ENCODE peak calls at places on chromosome 15, in six cellular contexts. J is H1, B is esophagus muscularis mucosa, X is SK-N-SH, O is upper lobe of left lung, N is GM12878. U is an unnamed sample.

GRCh38 chr15:58506787-58507671 is 75.2 kb downstream of the LIPC start:
- DNase-seq in J (no peak), B (no peak), X (no peak), O (no peak), N (no peak), U (no peak)

GRCh38 chr15:88382482-88382983 is 84.7 kb downstream of the MRPL46 start:
- DNase-seq in J (no peak), B (no peak), X (peak; percentile 27), O (no peak), N (no peak), U (no peak)

GRCh38 chr15:68217341-68217740 is 12.2 kb downstream of the CLN6 start:
- DNase-seq in J (no peak), B (no peak), X (no peak), O (no peak), N (no peak), U (no peak)

GRCh38 chr15:41502787-41503668 is 9.4 kb downstream of the ITPKA start:
- DNase-seq in J (no peak), B (no peak), X (peak; percentile 52), O (peak; percentile 85), N (no peak), U (no peak)

GRCh38 chr15:75647370-75648155 is at the start of gene SNX33:
- DNase-seq in J (peak; percentile 76), B (no peak), X (peak; percentile 94), O (peak; percentile 95), N (no peak), U (peak; percentile 76)

GRCh38 chr15:92617197-92618037 is 38.2 kb downstream of the FAM174B start:
- DNase-seq in J (no peak), B (no peak), X (peak; percentile 79), O (peak; percentile 75), N (no peak), U (peak; percentile 73)

GRCh38 chr15:53918180-53919079 is 59.8 kb upstream of the UNC13C start:
- DNase-seq in J (no peak), B (peak; percentile 78), X (no peak), O (no peak), N (no peak), U (no peak)

GRCh38 chr15:88155310-88155709 is 101.2 kb downstream of the NTRK3 start:
- DNase-seq in J (no peak), B (no peak), X (no peak), O (no peak), N (no peak), U (no peak)

GRCh38 chr15:39925112-39925830 is 5.2 kb upstream of the GPR176 start:
- DNase-seq in J (no peak), B (no peak), X (no peak), O (no peak), N (no peak), U (no peak)

GRCh38 chr15:48507416-48508065 is 138.0 kb downstream of the FBN1 start:
- DNase-seq in J (no peak), B (no peak), X (peak; percentile 42), O (no peak), N (peak; percentile 8), U (peak; percentile 20)

GRCh38 chr15:41917767-41918430 is 24.0 kb upstream of the SPTBN5 start:
- DNase-seq in J (no peak), B (no peak), X (no peak), O (no peak), N (no peak), U (no peak)

GRCh38 chr15:45147606-45148005 is 17.8 kb downstream of the DUOX1 start:
- DNase-seq in J (no peak), B (no peak), X (no peak), O (no peak), N (no peak), U (no peak)

GRCh38 chr15:76576526-76577279 is 240.1 kb downstream of the ISL2 start:
- DNase-seq in J (no peak), B (no peak), X (no peak), O (no peak), N (peak; percentile 21), U (peak; percentile 15)

GRCh38 chr15:34437687-34438086 is at the start of gene GOLGA8A:
- DNase-seq in J (peak; percentile 46), B (no peak), X (peak; percentile 85), O (peak; percentile 94), N (peak; percentile 74), U (peak; percentile 55)

GRCh38 chr15:58985443-58985842 is 2.0 kb upstream of the RNF111 start:
- DNase-seq in J (no peak), B (no peak), X (no peak), O (no peak), N (no peak), U (no peak)

GRCh38 chr15:28002136-28002861 is 96.8 kb downstream of the OCA2 start:
- DNase-seq in J (no peak), B (peak; percentile 87), X (no peak), O (peak; percentile 16), N (no peak), U (no peak)

GRCh38 chr15:93042691-93043378 is 46.2 kb downstream of the RGMA start:
- DNase-seq in J (no peak), B (no peak), X (no peak), O (peak; percentile 19), N (no peak), U (no peak)

GRCh38 chr15:98083203-98083910 is 122.9 kb downstream of the ARRDC4 start:
- DNase-seq in J (no peak), B (no peak), X (no peak), O (no peak), N (no peak), U (no peak)

GRCh38 chr15:60091150-60091549 is 87.0 kb downstream of the FOXB1 start:
- DNase-seq in J (no peak), B (no peak), X (no peak), O (no peak), N (no peak), U (no peak)

GRCh38 chr15:48645558-48646330 is at the start of gene FBN1:
- DNase-seq in J (peak; percentile 39), B (peak; percentile 94), X (peak; percentile 92), O (peak; percentile 87), N (peak; percentile 33), U (no peak)

GRCh38 chr15:62495670-62496328 is 330.7 kb upstream of the C2CD4B start:
- DNase-seq in J (no peak), B (no peak), X (peak; percentile 49), O (no peak), N (no peak), U (no peak)

GRCh38 chr15:48332642-48333034 is 1.4 kb downstream of the DUT start:
- DNase-seq in J (no peak), B (no peak), X (no peak), O (no peak), N (no peak), U (no peak)

GRCh38 chr15:69219690-69220089 is 59.3 kb downstream of the GLCE start:
- DNase-seq in J (no peak), B (no peak), X (no peak), O (no peak), N (no peak), U (no peak)

GRCh38 chr15:62164500-62165028 is 521 bp downstream of the C2CD4B start:
- DNase-seq in J (no peak), B (no peak), X (peak; percentile 75), O (peak; percentile 88), N (no peak), U (no peak)

DNA sequence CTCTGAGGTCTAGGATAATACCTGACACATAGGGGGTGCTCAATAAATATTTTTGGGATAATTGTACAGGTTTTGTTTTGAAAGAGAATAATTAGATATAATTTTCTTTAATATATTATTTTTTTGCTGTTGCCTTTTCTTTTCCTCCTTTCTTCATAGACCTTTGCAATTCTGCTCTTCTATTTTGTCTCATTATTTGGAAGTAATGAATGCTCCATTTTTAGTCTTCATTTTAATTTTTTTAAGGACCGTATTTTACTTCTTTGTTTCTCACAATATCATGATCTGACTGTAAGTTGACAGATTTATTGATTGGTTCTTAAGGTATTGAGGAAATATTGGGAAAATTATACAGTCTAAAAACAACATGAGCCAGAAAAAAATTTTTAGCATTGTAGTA is 150.5 kb upstream of the TMC3 start:
- DNase-seq in J (no peak), B (no peak), X (no peak), O (no peak), N (no peak), U (no peak)
- TF ChIP-seq POLR2AphosphoS5 in J (no peak), B (no peak), X (no peak), O (no peak), N (no peak), U (no peak)

GRCh38 chr15:36371509-36371908 is 207.9 kb upstream of the CDIN1 start:
- DNase-seq in J (no peak), B (no peak), X (no peak), O (no peak), N (no peak), U (no peak)
- H3K4me1 ChIP-seq in J (no peaks in the 10 kb centered on the region), B (no peaks in the 10 kb centered on the region), X (peaks cover 16% of the 10 kb centered on the region), O (no peaks in the 10 kb centered on the region), N (no peaks in the 10 kb centered on the region), U (no peaks in the 10 kb centered on the region)

GRCh38 chr15:82597815-82598214 is 49.3 kb downstream of the CPEB1 start:
- DNase-seq in J (no peak), B (no peak), X (no peak), O (no peak), N (no peak), U (no peak)
- TF ChIP-seq POLR2AphosphoS5 in J (no peak), B (no peak), X (no peak), O (no peak), N (no peak), U (no peak)

DNA sequence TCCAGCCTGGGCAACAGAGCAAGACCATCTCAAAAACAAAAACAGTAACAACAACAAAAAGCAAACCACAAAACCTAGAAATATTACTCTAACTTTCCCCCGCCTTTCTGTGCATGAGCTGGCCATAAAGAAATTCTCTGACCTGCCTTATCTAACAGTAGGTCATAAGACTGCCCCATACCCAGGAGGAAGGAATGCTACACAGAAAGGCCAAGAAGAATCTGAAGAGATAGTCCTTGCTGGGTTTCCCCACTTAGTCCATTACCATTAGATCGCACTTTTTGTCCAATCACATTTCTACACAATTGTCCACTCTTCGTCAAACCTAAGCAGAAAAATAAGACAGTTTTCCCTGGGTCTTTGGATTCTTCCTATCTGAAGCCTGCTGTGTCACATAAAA is 23.5 kb downstream of the CIAO2A start:
- DNase-seq in J (no peak), B (no peak), X (no peak), O (no peak), N (no peak), U (no peak)
- H3K4me1 ChIP-seq in J (no peaks in the 10 kb centered on the region), B (peaks cover 29% of the 10 kb centered on the region), X (peaks cover 14% of the 10 kb centered on the region), O (peaks cover 16% of the 10 kb centered on the region), N (peaks cover 13% of the 10 kb centered on the region), U (peaks cover 16% of the 10 kb centered on the region)

GRCh38 chr15:67039349-67040075 is 25.9 kb upstream of the SMAD3 start:
- DNase-seq in J (no peak), B (no peak), X (no peak), O (peak; percentile 40), N (no peak), U (no peak)
- TF ChIP-seq POLR2AphosphoS5 in J (no peak), B (no peak), X (no peak), O (no peak), N (no peak), U (no peak)